ENCODE peak calls at places on chromosomes 1 and 21, in six cellular contexts. N is tibial nerve, E is suprapubic skin, H is stomach, U is esophagus muscularis mucosa, X is uterus. O is an unnamed sample.
A peak's percentile ranks its signal among the peaks of the same experiment; 100 is the strongest.

GRCh38 chr1:235831148-235831547 is 35.6 kb downstream of the LYST start:
- DNase-seq in N (no peak), E (no peak), H (no peak), U (no peak), X (no peak), O (no peak)

GRCh38 chr21:28908351-28908750 is 84.3 kb downstream of the LTN1 start:
- DNase-seq in N (no peak), E (no peak), H (no peak), U (no peak), X (no peak), O (no peak)

GRCh38 chr1:89356658-89357400 is 7.0 kb upstream of the GBP6 start:
- DNase-seq in N (no peak), E (no peak), H (no peak), U (no peak), X (no peak), O (no peak)

GRCh38 chr1:169363046-169363756 is 4.4 kb downstream of the NME7 start:
- DNase-seq in N (no peak), E (no peak), H (no peak), U (no peak), X (no peak), O (no peak)

GRCh38 chr1:47805826-47806450 is 191.2 kb downstream of the TRABD2B start:
- DNase-seq in N (no peak), E (no peak), H (no peak), U (no peak), X (no peak), O (no peak)

GRCh38 chr1:233057836-233058235 is 107.4 kb downstream of the NTPCR start:
- DNase-seq in N (no peak), E (no peak), H (no peak), U (no peak), X (no peak), O (no peak)

GRCh38 chr1:201222125-201222524 is 31.5 kb downstream of the IGFN1 start:
- DNase-seq in N (no peak), E (no peak), H (no peak), U (peak; percentile 29), X (no peak), O (peak; percentile 37)

GRCh38 chr1:102120910-102121309 is 124.2 kb upstream of the OLFM3 start:
- DNase-seq in N (no peak), E (no peak), H (no peak), U (no peak), X (no peak), O (no peak)

GRCh38 chr1:186487163-186487562 is 26.2 kb upstream of the PDC start:
- DNase-seq in N (no peak), E (no peak), H (no peak), U (no peak), X (no peak), O (no peak)

GRCh38 chr1:50829010-50829958 is 130.8 kb downstream of the FAF1 start:
- DNase-seq in N (no peak), E (no peak), H (no peak), U (no peak), X (no peak), O (no peak)

GRCh38 chr1:107991371-107992066 is 26.5 kb upstream of the VAV3 start:
- DNase-seq in N (no peak), E (peak; percentile 81), H (no peak), U (no peak), X (no peak), O (peak; percentile 52)

GRCh38 chr1:167472729-167473529 is 45.4 kb downstream of the CD247 start:
- DNase-seq in N (no peak), E (no peak), H (no peak), U (no peak), X (no peak), O (no peak)

GRCh38 chr1:111965781-111966453 is 23.6 kb downstream of the KCND3 start:
- DNase-seq in N (no peak), E (no peak), H (no peak), U (no peak), X (no peak), O (no peak)

GRCh38 chr1:88466899-88467580 is 217.0 kb upstream of the PKN2 start:
- DNase-seq in N (no peak), E (no peak), H (no peak), U (no peak), X (no peak), O (no peak)

GRCh38 chr1:236997882-236998281 is 6.4 kb downstream of the MT1HL1 start:
- DNase-seq in N (no peak), E (no peak), H (no peak), U (peak; percentile 91), X (no peak), O (no peak)

GRCh38 chr21:42469272-42469671 is 26.8 kb downstream of the RSPH1 start:
- DNase-seq in N (no peak), E (no peak), H (no peak), U (no peak), X (no peak), O (no peak)

GRCh38 chr1:9066945-9067807 is 2.3 kb downstream of the SLC2A5 start:
- DNase-seq in N (peak; percentile 54), E (no peak), H (no peak), U (no peak), X (peak; percentile 80), O (no peak)

GRCh38 chr1:111909010-111909409 is 80.5 kb downstream of the KCND3 start:
- DNase-seq in N (no peak), E (no peak), H (no peak), U (no peak), X (no peak), O (no peak)

GRCh38 chr1:22815421-22816062 is 104.9 kb downstream of the EPHB2 start:
- DNase-seq in N (no peak), E (no peak), H (no peak), U (no peak), X (no peak), O (no peak)

GRCh38 chr21:24418671-24419070 is 1188.6 kb downstream of the MRPL39 start:
- DNase-seq in N (no peak), E (no peak), H (no peak), U (no peak), X (no peak), O (no peak)

GRCh38 chr1:233016798-233017197 is 66.4 kb downstream of the NTPCR start:
- DNase-seq in N (no peak), E (no peak), H (no peak), U (no peak), X (no peak), O (no peak)

GRCh38 chr1:44826375-44827196 is 16.5 kb downstream of the PTCH2 start:
- DNase-seq in N (no peak), E (no peak), H (no peak), U (no peak), X (no peak), O (no peak)

GRCh38 chr1:184972281-184973055 is 1.8 kb downstream of the NIBAN1 start:
- DNase-seq in N (no peak), E (no peak), H (no peak), U (no peak), X (no peak), O (no peak)

GRCh38 chr1:241998950-241999495 is at the start of gene MAP1LC3C:
- DNase-seq in N (no peak), E (no peak), H (no peak), U (no peak), X (no peak), O (no peak)

GRCh38 chr1:3451994-3452865 is 2.2 kb upstream of the ARHGEF16 start:
- DNase-seq in N (no peak), E (no peak), H (no peak), U (no peak), X (no peak), O (no peak)

GRCh38 chr1:83931658-83932253 is 67.2 kb downstream of the TTLL7 start:
- DNase-seq in N (no peak), E (no peak), H (no peak), U (no peak), X (peak; percentile 22), O (peak; percentile 15)

DNA sequence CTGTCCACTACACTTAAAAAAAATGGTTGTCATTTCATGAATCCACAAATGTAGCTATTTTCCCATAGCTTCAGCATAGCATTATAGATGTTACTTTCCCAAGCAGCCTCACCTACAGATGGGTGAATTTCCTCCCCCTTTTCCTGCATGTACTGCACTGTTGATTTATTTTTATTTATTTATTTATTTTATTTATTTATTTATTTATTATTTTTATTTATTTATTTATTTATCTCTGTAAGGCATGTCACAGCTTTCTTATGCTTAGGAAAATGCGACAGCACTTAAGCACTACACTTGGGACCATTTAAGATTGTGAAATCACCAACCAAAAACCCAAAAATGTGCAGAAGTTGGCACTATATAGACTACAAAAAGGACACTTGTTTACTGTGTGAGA is 4.9 kb downstream of the CD1A start:
- DNase-seq in N (no peak), E (no peak), H (no peak), U (no peak), X (no peak), O (no peak)
- H3K4me3 ChIP-seq in N (no peak overlapping the region), E (no peak overlapping the region), H (no peak overlapping the region), U (no peak overlapping the region), X (no peak overlapping the region), O (no peak overlapping the region)

DNA sequence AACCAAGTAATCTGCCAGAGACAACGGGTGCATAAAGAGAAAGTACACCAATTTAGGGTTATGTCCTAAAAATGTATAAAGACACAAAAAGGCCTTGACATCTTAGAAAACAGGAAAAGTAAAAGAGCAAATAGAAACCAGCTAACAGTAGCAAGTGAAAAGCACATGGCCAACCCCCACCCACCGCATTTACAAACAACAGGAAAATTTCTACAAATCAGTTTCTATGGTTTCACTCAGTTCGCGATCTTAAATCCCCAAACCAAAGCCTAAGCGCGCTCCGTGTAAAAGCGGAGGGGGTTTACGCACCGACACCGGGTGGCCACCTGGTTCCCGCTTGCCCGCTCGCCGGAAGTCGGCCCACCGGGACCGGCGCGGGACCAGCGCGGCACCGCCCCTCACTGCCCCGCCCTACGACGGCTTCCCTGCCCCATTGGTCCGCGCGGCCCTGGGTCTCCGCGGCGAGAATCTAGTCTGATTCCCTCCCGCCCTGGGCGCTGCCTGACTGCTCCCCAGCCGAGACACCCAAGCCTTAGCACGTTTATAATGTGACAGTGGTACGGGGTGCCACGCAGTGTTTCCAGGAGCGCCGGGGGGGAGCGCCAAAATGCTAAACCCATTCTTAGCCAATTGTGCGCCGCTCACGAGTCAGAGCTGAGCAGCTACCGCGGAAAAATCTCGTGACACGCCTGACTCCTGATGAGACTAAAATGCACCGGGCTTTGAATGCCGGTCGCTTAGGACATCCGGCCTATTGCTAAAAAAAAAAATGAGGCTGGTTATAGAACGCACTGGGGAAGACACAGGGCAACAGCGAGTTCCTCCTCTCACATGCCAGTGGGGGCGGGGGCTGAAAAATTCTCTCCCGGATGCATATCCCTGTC is at the start of gene GART:
- DNase-seq in N (peak; percentile 74), E (peak; percentile 92), H (peak; percentile 86), U (peak; percentile 92), X (peak; percentile 74), O (peak; percentile 72)
- TF ChIP-seq POLR2A in N (peak; percentile 51), E (peak; percentile 88), H (no peak), U (peak; percentile 78), X (peak; percentile 78), O (no peak)

GRCh38 chr1:12202577-12202976 is 27.3 kb upstream of the VPS13D start:
- DNase-seq in N (no peak), E (no peak), H (no peak), U (no peak), X (no peak), O (no peak)
- H3K4me3 ChIP-seq in N (no peak overlapping the region), E (no peak overlapping the region), H (no peak overlapping the region), U (no peak overlapping the region), X (no peak overlapping the region), O (no peak overlapping the region)

DNA sequence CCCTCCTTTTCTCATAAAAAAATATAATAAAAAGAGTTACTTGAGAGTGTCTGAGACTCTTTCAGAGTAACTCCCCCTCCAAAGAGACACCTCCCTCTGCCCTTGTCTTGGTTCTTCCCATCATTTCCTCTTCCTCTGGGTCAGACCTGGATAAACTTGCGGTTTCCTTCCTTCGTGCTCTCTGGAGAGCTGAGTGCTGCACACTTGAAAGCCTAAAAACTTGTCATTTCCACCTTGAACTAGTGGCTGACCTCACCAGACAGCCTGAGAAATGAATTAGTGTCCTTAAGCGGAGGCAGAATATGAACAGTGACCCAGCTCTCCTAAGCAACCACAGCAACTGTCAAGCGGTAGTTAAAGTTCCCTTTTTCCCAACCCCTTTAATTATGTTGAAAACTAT is 88.4 kb upstream of the PROX1 start:
- DNase-seq in N (no peak), E (no peak), H (no peak), U (no peak), X (no peak), O (no peak)
- TF ChIP-seq POLR2A in N (no peak), E (no peak), H (no peak), U (no peak), X (no peak), O (no peak)

O was measured in lower leg skin.